ENCODE peak calls at places on chromosomes 3 and 15, in four cellular contexts. One of them, this sample, is unnamed.

GRCh38 chr3:116064646-116065045 is 380.6 kb downstream of the LSAMP start:
- DNase-seq in NCI-H1048: no peak
- DNase-seq in NCI-H1930: no peak
- DNase-seq in ELR: peak
- DNase-seq in this sample: no peak

GRCh38 chr15:81950841-81951414 is 94.9 kb downstream of the MEX3B start:
- DNase-seq in NCI-H1930: no peak
- DNase-seq in ELR: no peak
- DNase-seq in NCI-H1048: no peak
- DNase-seq in this sample: no peak

GRCh38 chr3:65425880-65426279 is 612.8 kb downstream of the MAGI1 start:
- DNase-seq in ELR: peak
- DNase-seq in NCI-H1048: no peak
- DNase-seq in NCI-H1930: no peak
- DNase-seq in this sample: no peak

GRCh38 chr15:61712124-61712759 is 348.0 kb downstream of the VPS13C start:
- DNase-seq in NCI-H1930: no peak
- DNase-seq in NCI-H1048: no peak
- DNase-seq in ELR: no peak
- DNase-seq in this sample: no peak

GRCh38 chr3:109806929-109807328 is 469.6 kb upstream of the DPPA4 start:
- DNase-seq in NCI-H1048: no peak
- DNase-seq in NCI-H1930: no peak
- DNase-seq in ELR: peak
- DNase-seq in this sample: no peak

GRCh38 chr3:195236801-195237570 is 34.0 kb downstream of the XXYLT1 start:
- DNase-seq in NCI-H1048: no peak
- DNase-seq in ELR: no peak
- DNase-seq in NCI-H1930: no peak
- DNase-seq in this sample: no peak

GRCh38 chr3:17023006-17023664 is 138.4 kb downstream of the PLCL2 start:
- DNase-seq in ELR: peak
- DNase-seq in NCI-H1048: no peak
- DNase-seq in NCI-H1930: no peak
- DNase-seq in this sample: no peak

GRCh38 chr3:1469248-1469647 is 376.4 kb downstream of the CNTN6 start:
- DNase-seq in ELR: no peak
- DNase-seq in NCI-H1930: no peak
- DNase-seq in NCI-H1048: no peak
- DNase-seq in this sample: no peak

GRCh38 chr3:31504230-31504629 is 28.5 kb upstream of the STT3B start:
- DNase-seq in NCI-H1930: no peak
- DNase-seq in ELR: no peak
- DNase-seq in NCI-H1048: no peak
- DNase-seq in this sample: no peak

GRCh38 chr3:90015688-90016356 is 908.4 kb downstream of the EPHA3 start:
- DNase-seq in NCI-H1930: no peak
- DNase-seq in ELR: no peak
- DNase-seq in NCI-H1048: no peak
- DNase-seq in this sample: no peak

GRCh38 chr15:58555168-58556027 is 123.6 kb downstream of the LIPC start:
- DNase-seq in ELR: no peak
- DNase-seq in NCI-H1930: no peak
- DNase-seq in NCI-H1048: no peak
- DNase-seq in this sample: peak

GRCh38 chr3:52291508-52292181 is 4.0 kb downstream of the GLYCTK start:
- DNase-seq in ELR: peak
- DNase-seq in NCI-H1048: no peak
- DNase-seq in NCI-H1930: no peak
- DNase-seq in this sample: no peak

GRCh38 chr15:81268881-81269601 is 54.9 kb downstream of the STARD5 start:
- DNase-seq in NCI-H1048: no peak
- DNase-seq in ELR: no peak
- DNase-seq in NCI-H1930: no peak
- DNase-seq in this sample: no peak